ENCODE peak calls at places on chromosome 11, in nine cellular contexts. E is brain microvascular endothelial cell, O is kidney, J is cardiac fibroblast, Z is lower leg skin, R is Peyer's patch, Y is K562, L is stomach, W is GM13976. X is an unnamed sample.

GRCh38 chr11:106400949-106401545 is 323.6 kb downstream of the AASDHPPT start:
- DNase-seq in E (peak), O (no peak), J (peak), Z (no peak), R (no peak), Y (no peak), L (no peak), W (no peak), X (no peak)

GRCh38 chr11:86577663-86578636 is 94.5 kb downstream of the ME3 start:
- DNase-seq in E (peak), O (peak), J (peak), Z (peak), R (peak), Y (no peak), L (no peak), W (no peak), X (no peak)

GRCh38 chr11:79049627-79050238 is 391.1 kb downstream of the TENM4 start:
- DNase-seq in E (no peak), O (no peak), J (no peak), Z (no peak), R (no peak), Y (no peak), L (no peak), W (no peak), X (no peak)

GRCh38 chr11:32432565-32433248 is 2.6 kb downstream of the WT1 start:
- DNase-seq in E (no peak), O (no peak), J (peak), Z (no peak), R (no peak), Y (peak), L (no peak), W (no peak), X (peak)

GRCh38 chr11:67731583-67731982 is 57.2 kb upstream of the ALDH3B2 start:
- DNase-seq in E (no peak), O (no peak), J (no peak), Z (no peak), R (no peak), Y (no peak), L (no peak), W (no peak), X (no peak)

GRCh38 chr11:112745958-112746357 is 215.3 kb upstream of the NCAM1 start:
- DNase-seq in E (no peak), O (no peak), J (no peak), Z (no peak), R (no peak), Y (no peak), L (no peak), W (no peak), X (no peak)

GRCh38 chr11:130653838-130654601 is 205.6 kb downstream of the ADAMTS15 start:
- DNase-seq in E (no peak), O (peak), J (peak), Z (peak), R (no peak), Y (no peak), L (peak), W (no peak), X (no peak)

GRCh38 chr11:72333657-72334056 is 89.7 kb upstream of the PHOX2A start:
- DNase-seq in E (no peak), O (no peak), J (no peak), Z (no peak), R (no peak), Y (peak), L (no peak), W (no peak), X (no peak)

GRCh38 chr11:13434247-13435205 is 28.5 kb downstream of the BTBD10 start:
- DNase-seq in E (no peak), O (no peak), J (no peak), Z (no peak), R (no peak), Y (no peak), L (no peak), W (no peak), X (no peak)

GRCh38 chr11:85945788-85946187 is 90.6 kb downstream of the CCDC83 start:
- DNase-seq in E (no peak), O (no peak), J (no peak), Z (no peak), R (no peak), Y (no peak), L (no peak), W (no peak), X (no peak)

GRCh38 chr11:85123752-85124231 is 503.4 kb downstream of the DLG2 start:
- DNase-seq in E (no peak), O (no peak), J (no peak), Z (no peak), R (no peak), Y (no peak), L (no peak), W (peak), X (peak)

GRCh38 chr11:11998091-11998781 is 10.2 kb downstream of the DKK3 start:
- DNase-seq in E (peak), O (no peak), J (peak), Z (no peak), R (no peak), Y (no peak), L (no peak), W (no peak), X (no peak)

GRCh38 chr11:100680070-100680469 is 7.0 kb upstream of the ARHGAP42 start:
- DNase-seq in E (no peak), O (no peak), J (no peak), Z (no peak), R (no peak), Y (no peak), L (no peak), W (no peak), X (no peak)

GRCh38 chr11:106770489-106771100 is 247.7 kb downstream of the GUCY1A2 start:
- DNase-seq in E (no peak), O (no peak), J (peak), Z (no peak), R (no peak), Y (no peak), L (no peak), W (no peak), X (no peak)

DNA sequence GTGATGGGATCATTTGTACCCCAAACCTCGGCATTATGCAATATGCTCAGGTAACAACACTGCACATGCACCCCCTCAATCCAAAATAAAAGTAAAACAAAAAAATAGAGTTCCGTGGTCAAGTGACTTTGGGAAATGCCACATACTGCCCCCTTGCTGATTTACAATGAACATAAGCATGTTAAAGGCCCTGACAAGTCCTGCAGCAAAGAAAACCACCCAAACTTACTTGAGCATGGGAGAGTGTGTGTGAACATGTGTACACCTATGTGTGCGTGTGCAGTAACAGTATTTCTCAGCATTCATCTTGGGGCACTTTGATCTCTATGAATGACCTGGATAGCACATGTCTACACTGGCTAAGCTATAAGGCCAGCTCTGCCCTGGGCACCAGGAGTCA is 15.8 kb upstream of the IGSF22 start:
- DNase-seq in E (no peak), O (no peak), J (no peak), Z (no peak), R (no peak), Y (no peak), L (no peak), W (no peak), X (no peak)
- TF ChIP-seq CTCF in E (no peak), O (no peak), J (no peak), Z (no peak), R (no peak), Y (no peak), L (no peak), W (no peak), X (no peak)

GRCh38 chr11:57662893-57663292 is 5.0 kb upstream of the ZDHHC5 start:
- DNase-seq in E (no peak), O (no peak), J (no peak), Z (no peak), R (no peak), Y (no peak), L (no peak), W (no peak), X (no peak)
- TF ChIP-seq CTCF in E (no peak), O (no peak), J (no peak), Z (no peak), R (no peak), Y (peak), L (no peak), W (peak), X (peak)

GRCh38 chr11:121334973-121335711 is 42.6 kb downstream of the SC5D start:
- DNase-seq in E (no peak), O (no peak), J (no peak), Z (no peak), R (no peak), Y (no peak), L (no peak), W (no peak), X (no peak)
- TF ChIP-seq CTCF in E (peak), O (no peak), J (peak), Z (no peak), R (no peak), Y (no peak), L (no peak), W (no peak), X (no peak)

GRCh38 chr11:6353367-6353987 is 33.2 kb upstream of the CAVIN3 start:
- DNase-seq in E (peak), O (peak), J (peak), Z (no peak), R (peak), Y (peak), L (peak), W (peak), X (peak)

GRCh38 chr11:6351782-6352181 is 31.5 kb upstream of the CAVIN3 start:
- DNase-seq in E (no peak), O (no peak), J (no peak), Z (no peak), R (no peak), Y (no peak), L (no peak), W (no peak), X (no peak)

GRCh38 chr11:6345356-6345755 is 25.1 kb upstream of the CAVIN3 start:
- DNase-seq in E (no peak), O (no peak), J (no peak), Z (no peak), R (no peak), Y (no peak), L (no peak), W (no peak), X (no peak)

GRCh38 chr11:6354651-6355485 is 34.6 kb upstream of the CAVIN3 start:
- DNase-seq in E (no peak), O (no peak), J (no peak), Z (no peak), R (no peak), Y (no peak), L (no peak), W (no peak), X (no peak)

DNA sequence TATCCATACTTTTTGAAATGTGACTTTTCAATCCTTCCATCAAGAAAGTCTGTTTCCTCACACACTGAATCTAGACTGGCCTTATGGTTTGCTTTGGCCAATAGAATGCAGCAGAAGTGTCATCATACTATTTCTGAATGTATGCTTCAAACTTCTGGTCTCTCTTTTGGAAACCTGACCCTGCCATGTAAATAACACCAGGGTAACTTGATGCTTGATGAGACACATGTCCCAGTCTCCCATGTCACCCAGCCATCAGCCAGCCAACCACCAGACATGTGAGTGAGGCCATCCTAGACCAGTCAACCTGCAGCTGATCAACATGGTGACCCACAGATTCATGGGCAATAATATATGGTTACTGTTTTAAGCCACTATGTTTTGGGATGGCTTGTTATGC is 29.8 kb upstream of the CAVIN3 start:
- DNase-seq in E (no peak), O (no peak), J (no peak), Z (no peak), R (no peak), Y (no peak), L (no peak), W (no peak), X (no peak)
- TF ChIP-seq CTCF in E (no peak), O (no peak), J (no peak), Z (no peak), R (no peak), Y (no peak), L (no peak), W (no peak), X (no peak)

DNA sequence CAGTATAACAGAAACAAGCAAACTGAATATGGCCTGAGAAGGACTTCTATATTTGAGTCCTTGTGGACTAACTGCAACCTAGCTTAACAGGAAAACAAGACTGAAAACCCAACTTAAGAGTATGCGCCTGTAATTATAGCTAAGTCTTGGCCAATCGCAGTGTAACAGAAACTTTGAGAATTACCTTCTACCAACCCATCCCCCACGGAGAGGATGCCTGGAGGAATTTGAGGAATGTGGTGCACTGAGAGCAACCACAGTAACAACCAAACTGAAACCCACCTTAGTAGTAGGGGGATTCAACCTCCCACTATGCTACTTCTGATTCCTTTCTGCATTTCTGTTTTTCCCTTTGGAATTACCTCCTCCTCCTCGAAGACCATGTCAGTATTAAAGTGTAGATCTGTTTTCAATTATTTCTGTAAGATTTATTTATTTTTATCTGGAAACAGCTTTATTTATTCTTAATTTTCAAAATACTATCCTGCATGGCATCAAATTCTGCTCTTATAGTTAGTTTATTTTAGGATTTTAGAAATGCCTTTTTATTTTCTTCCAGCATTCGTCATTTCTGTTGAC is 393.6 kb downstream of the KCNA4 start:
- DNase-seq in E (no peak), O (no peak), J (no peak), Z (no peak), R (no peak), Y (no peak), L (no peak), W (no peak), X (no peak)
- TF ChIP-seq CTCF in E (no peak), O (no peak), J (no peak), Z (no peak), R (no peak), Y (no peak), L (no peak), W (no peak), X (no peak)

GRCh38 chr11:64278576-64279190 is 5.8 kb downstream of the BAD start:
- DNase-seq in E (no peak), O (peak), J (no peak), Z (no peak), R (no peak), Y (no peak), L (no peak), W (no peak), X (no peak)
- TF ChIP-seq CTCF in E (no peak), O (no peak), J (no peak), Z (no peak), R (no peak), Y (no peak), L (no peak), W (no peak), X (no peak)

GRCh38 chr11:63573881-63574855 is 11.0 kb upstream of the PLAAT2 start:
- DNase-seq in E (peak), O (no peak), J (peak), Z (no peak), R (peak), Y (peak), L (peak), W (no peak), X (peak)
- TF ChIP-seq CTCF in E (peak), O (no peak), J (peak), Z (no peak), R (no peak), Y (peak), L (no peak), W (no peak), X (no peak)

DNA sequence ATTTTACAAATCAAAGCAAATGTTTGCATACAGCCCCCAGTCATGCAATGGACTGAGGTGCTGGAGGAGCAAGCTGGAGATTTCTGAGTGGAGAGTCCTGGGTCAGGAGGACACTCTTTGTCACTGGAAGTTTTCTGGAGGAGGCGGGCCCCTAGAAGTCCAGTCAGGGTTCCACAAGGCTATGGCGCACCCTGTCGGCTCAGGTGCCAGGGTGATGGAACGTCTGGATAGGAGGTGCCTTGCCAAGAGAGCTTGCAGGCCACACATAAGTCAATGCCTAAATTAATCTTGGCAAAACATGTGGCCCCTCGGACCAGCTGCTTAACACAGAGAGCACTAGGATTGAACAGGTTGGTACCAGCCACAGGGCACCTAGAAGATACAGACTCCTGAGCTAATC is 174.7 kb upstream of the CADM1 start:
- DNase-seq in E (no peak), O (no peak), J (no peak), Z (peak), R (no peak), Y (no peak), L (no peak), W (no peak), X (no peak)
- TF ChIP-seq CTCF in E (peak), O (no peak), J (no peak), Z (no peak), R (no peak), Y (no peak), L (no peak), W (no peak), X (no peak)

GRCh38 chr11:128283445-128283844 is 303.9 kb downstream of the ETS1 start:
- DNase-seq in E (no peak), O (no peak), J (peak), Z (no peak), R (no peak), Y (no peak), L (no peak), W (no peak), X (no peak)
- TF ChIP-seq CTCF in E (no peak), O (no peak), J (no peak), Z (no peak), R (no peak), Y (no peak), L (no peak), W (no peak), X (no peak)

X was measured in GM20000.